ENCODE peak calls at places on chromosomes 7 and 10, in seven cellular contexts. Q is upper lobe of right lung; I is CD8-positive, alpha-beta memory T cell; L is mammary epithelial cell; A is transverse colon; M is left lung; J is fibroblast of lung. H is an unnamed sample.

GRCh38 chr10:45005284-45005683 is 4.6 kb downstream of the ZNF22 start:
- DNase-seq in L (no peak), J (no peak), M (no peak), A (no peak), Q (no peak), I (no peak), H (no peak)

GRCh38 chr7:11604505-11604904 is 227.5 kb downstream of the THSD7A start:
- DNase-seq in I (no peak), A (no peak), J (peak; percentile 43), L (no peak), Q (no peak), M (no peak), H (no peak)

GRCh38 chr10:82319046-82319445 is 444.1 kb downstream of the NRG3 start:
- DNase-seq in J (no peak), Q (no peak), M (no peak), L (no peak), I (no peak), A (no peak), H (no peak)

GRCh38 chr7:97272237-97272975 is 154.9 kb downstream of the SDHAF3 start:
- DNase-seq in J (no peak), L (no peak), Q (no peak), M (no peak), A (peak; percentile 50), I (no peak), H (no peak)

GRCh38 chr10:111551001-111551400 is 474.2 kb downstream of the ADRA2A start:
- DNase-seq in A (no peak), I (no peak), L (no peak), J (no peak), M (no peak), Q (no peak), H (no peak)

GRCh38 chr7:30888783-30889182 is 22.9 kb upstream of the AQP1 start:
- DNase-seq in A (no peak), M (peak; percentile 41), L (peak; percentile 70), Q (no peak), I (no peak), J (peak; percentile 96), H (no peak)

GRCh38 chr7:152912511-152912910 is 153.0 kb downstream of the ACTR3B start:
- DNase-seq in J (no peak), A (no peak), L (no peak), M (no peak), Q (no peak), I (no peak), H (no peak)

GRCh38 chr10:90738885-90739284 is 119.0 kb downstream of the HTR7 start:
- DNase-seq in I (no peak), A (no peak), J (no peak), Q (no peak), M (no peak), L (no peak), H (no peak)

GRCh38 chr10:103648951-103649532 is 155.5 kb downstream of the NEURL1 start:
- DNase-seq in J (peak; percentile 77), M (no peak), I (no peak), L (no peak), A (no peak), Q (no peak), H (no peak)

GRCh38 chr10:103855424-103855823 is at the start of gene SH3PXD2A:
- DNase-seq in A (peak; percentile 57), L (no peak), Q (peak; percentile 74), I (no peak), M (no peak), J (peak; percentile 46), H (peak; percentile 49)

GRCh38 chr10:103244663-103245271 is 920 bp upstream of the RPEL1 start:
- DNase-seq in L (peak; percentile 68), M (no peak), A (peak; percentile 83), I (peak; percentile 33), J (peak; percentile 58), Q (peak; percentile 74), H (peak; percentile 22)

GRCh38 chr10:96695366-96695765 is 24.9 kb downstream of the PIK3AP1 start:
- DNase-seq in A (no peak), M (no peak), L (no peak), Q (no peak), J (no peak), I (no peak), H (no peak)

GRCh38 chr7:130486114-130486962 is 5.5 kb upstream of the MEST start:
- DNase-seq in Q (peak; percentile 95), J (no peak), I (peak; percentile 18), A (peak; percentile 87), L (no peak), M (peak; percentile 93), H (peak; percentile 17)

GRCh38 chr10:35536789-35537188 is 68.4 kb upstream of the GJD4 start:
- DNase-seq in L (no peak), J (no peak), M (no peak), Q (no peak), I (no peak), A (no peak), H (no peak)

GRCh38 chr7:4659551-4660286 is 22.4 kb upstream of the FOXK1 start:
- DNase-seq in M (no peak), Q (no peak), J (no peak), L (no peak), A (no peak), I (no peak), H (no peak)

GRCh38 chr10:30093303-30093967 is 34.0 kb upstream of the JCAD start:
- DNase-seq in I (no peak), J (no peak), A (no peak), Q (no peak), M (no peak), L (no peak), H (no peak)

GRCh38 chr7:50978633-50979215 is 196.0 kb upstream of the GRB10 start:
- DNase-seq in A (no peak), J (peak; percentile 54), L (no peak), I (no peak), M (no peak), Q (no peak), H (no peak)

GRCh38 chr7:115357213-115357999 is 435.5 kb downstream of the MDFIC start:
- DNase-seq in M (no peak), Q (no peak), L (no peak), I (no peak), A (no peak), J (peak; percentile 69), H (no peak)

GRCh38 chr10:79069325-79070090 is 742 bp downstream of the ZMIZ1 start:
- DNase-seq in M (peak; percentile 92), J (peak; percentile 44), Q (peak; percentile 86), L (peak; percentile 53), I (peak; percentile 14), A (peak; percentile 64), H (no peak)

GRCh38 chr10:130461631-130462030 is 325.4 kb downstream of the GLRX3 start:
- DNase-seq in M (no peak), A (no peak), I (no peak), Q (no peak), J (no peak), L (no peak), H (no peak)

GRCh38 chr10:72261323-72262018 is 12.3 kb upstream of the DDIT4 start:
- DNase-seq in I (peak; percentile 26), J (no peak), A (peak; percentile 35), L (peak; percentile 66), Q (no peak), M (no peak), H (no peak)

GRCh38 chr10:62085404-62085803 is 183.2 kb downstream of the RTKN2 start:
- DNase-seq in L (no peak), M (no peak), Q (no peak), I (no peak), J (no peak), A (no peak), H (no peak)
- H3K27ac ChIP-seq in L (peak overlapping the region; percentile 98), M (no peak overlapping the region), Q (no peak overlapping the region), I (no peak overlapping the region), J (peak overlapping the region; percentile 56), A (peak overlapping the region; percentile 84), H (no peak overlapping the region)

GRCh38 chr10:11958956-11959355 is 83.7 kb downstream of the UPF2 start:
- DNase-seq in A (no peak), Q (no peak), I (no peak), J (no peak), M (no peak), L (no peak), H (no peak)

DNA sequence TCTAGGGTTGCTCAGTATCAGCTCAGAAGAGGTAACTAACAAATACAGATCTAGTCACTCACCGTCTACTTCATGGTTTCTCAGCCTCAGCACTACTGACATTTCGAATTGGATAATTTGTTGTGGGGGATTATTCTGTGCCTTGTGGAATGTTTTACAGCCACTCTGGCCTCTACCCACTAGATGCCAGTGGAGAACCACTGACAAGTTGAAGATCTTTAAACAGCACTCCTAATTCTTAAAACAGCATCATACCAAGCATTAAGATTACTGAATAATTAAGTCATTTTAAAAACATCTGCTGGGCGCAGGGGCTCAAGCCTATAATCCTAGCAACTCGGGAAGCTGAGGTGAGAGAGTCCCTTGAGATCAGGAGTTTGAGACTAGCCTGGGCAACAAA is 82.6 kb downstream of the UPF2 start:
- DNase-seq in A (no peak), Q (no peak), L (no peak), M (no peak), J (no peak), I (no peak), H (no peak)
- H3K27ac ChIP-seq in A (no peak overlapping the region), Q (no peak overlapping the region), L (no peak overlapping the region), M (no peak overlapping the region), J (no peak overlapping the region), I (no peak overlapping the region), H (no peak overlapping the region)

DNA sequence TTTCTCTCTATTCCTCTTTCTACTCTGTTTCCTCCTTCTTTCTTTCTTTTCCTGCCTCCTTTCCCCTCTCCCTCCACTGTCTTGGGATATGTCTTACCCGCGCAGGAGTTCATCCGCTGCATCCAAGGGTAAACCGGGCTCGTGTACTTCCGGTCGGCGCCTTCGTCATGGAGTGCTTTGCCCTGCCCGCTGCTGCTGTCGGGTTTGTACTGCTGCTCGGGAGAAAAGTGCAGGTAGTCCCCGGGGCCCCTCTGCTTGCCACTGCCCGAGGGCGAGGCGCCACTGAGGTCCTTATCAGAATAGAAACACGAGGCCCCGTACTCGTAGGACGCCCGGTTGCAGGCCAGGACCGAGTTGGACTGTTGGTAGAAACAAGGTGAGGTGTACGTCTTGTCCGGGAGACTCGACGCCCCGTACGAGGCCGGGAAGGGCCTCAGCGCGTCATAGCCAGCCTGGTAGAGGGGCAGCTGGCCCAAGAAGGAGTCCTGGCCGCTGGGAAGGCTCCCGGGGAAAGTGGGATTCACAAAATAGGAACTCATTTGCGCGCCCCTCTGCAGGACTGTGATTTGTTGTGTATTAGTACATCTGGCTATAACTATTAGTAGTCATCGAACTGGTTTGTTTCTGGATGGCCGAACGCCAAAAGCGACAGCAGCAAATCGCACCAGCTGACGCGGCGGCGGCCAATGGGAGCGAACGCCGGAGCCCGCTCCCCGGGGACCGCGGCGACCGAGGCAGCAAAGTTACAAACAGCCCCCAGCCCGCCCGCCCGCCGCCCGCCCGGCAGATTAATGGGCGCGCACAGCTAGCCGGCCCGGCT is at the start of gene HOXA6:
- DNase-seq in Q (peak; percentile 67), A (peak; percentile 81), I (no peak), J (no peak), M (peak; percentile 82), L (peak; percentile 70), H (no peak)
- H3K27ac ChIP-seq in Q (peak within 1 kb of the TSS; percentile 88), A (peak within 1 kb of the TSS; percentile 99), I (no peak within 1 kb of the TSS), J (peak within 1 kb of the TSS; percentile 98), M (peak within 1 kb of the TSS; percentile 75), L (peak within 1 kb of the TSS; percentile 46), H (no peak within 1 kb of the TSS)

DNA sequence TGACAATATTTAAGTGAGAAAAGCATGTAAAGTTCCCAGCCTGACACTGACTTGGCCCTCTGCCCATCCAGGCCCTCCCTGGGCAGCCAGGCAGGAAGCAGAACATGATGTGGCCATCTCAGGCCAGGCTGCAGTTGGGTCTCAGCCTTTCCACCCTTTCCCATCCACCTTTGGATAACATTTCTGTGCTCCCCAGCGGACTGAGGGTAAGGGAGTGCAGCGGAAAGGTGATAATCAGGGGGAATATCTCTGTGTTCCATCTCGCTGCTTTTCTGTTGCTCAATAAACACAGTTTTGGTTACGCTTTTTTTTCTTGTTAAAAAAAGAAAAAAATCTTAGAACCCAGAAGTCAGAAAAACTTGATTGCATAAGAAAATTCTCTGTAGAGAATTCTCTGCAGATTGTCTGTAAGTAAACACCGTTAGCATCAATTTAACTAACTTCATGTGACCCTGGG is 37.2 kb upstream of the TARP start:
- DNase-seq in J (no peak), A (peak; percentile 26), I (no peak), M (no peak), L (no peak), Q (no peak), H (no peak)
- H3K27ac ChIP-seq in J (no peak overlapping the region), A (no peak overlapping the region), I (peak overlapping the region; percentile 24), M (peak overlapping the region; percentile 78), L (no peak overlapping the region), Q (peak overlapping the region; percentile 71), H (no peak overlapping the region)

H was measured in caudate nucleus.